ENCODE peak calls at places on chromosomes 13 and 19, in seven cellular contexts. I, X, D, Z, U, S and C are unnamed samples.

GRCh38 chr13:98889419-98890079 is 88.3 kb downstream of the DOCK9 start:
- DNase-seq in I (no peak), X (no peak), D (no peak), Z (no peak), U (no peak), S (no peak), C (no peak)

GRCh38 chr19:49448432-49448786 is 3.2 kb downstream of the PIH1D1 start:
- DNase-seq in I (no peak), X (no peak), D (no peak), Z (no peak), U (no peak), S (no peak), C (no peak)

GRCh38 chr19:33292595-33293254 is 9.6 kb downstream of the CEBPA start:
- DNase-seq in I (no peak), X (no peak), D (no peak), Z (no peak), U (peak; percentile 78), S (no peak), C (no peak)

GRCh38 chr19:19113040-19113541 is 25.2 kb downstream of the TMEM161A start:
- DNase-seq in I (no peak), X (no peak), D (peak; percentile 75), Z (no peak), U (no peak), S (no peak), C (no peak)

GRCh38 chr13:26460652-26461051 is 96.8 kb upstream of the WASF3 start:
- DNase-seq in I (no peak), X (peak; percentile 42), D (no peak), Z (no peak), U (no peak), S (peak; percentile 91), C (peak; percentile 50)

GRCh38 chr19:4983346-4984105 is 14.6 kb downstream of the KDM4B start:
- DNase-seq in I (no peak), X (no peak), D (no peak), Z (no peak), U (no peak), S (no peak), C (no peak)

GRCh38 chr13:41004875-41005693 is 14.0 kb downstream of the ELF1 start:
- DNase-seq in I (no peak), X (no peak), D (no peak), Z (peak; percentile 79), U (no peak), S (no peak), C (no peak)

GRCh38 chr19:12868540-12869112 is 12.6 kb downstream of the DNASE2 start:
- DNase-seq in I (no peak), X (no peak), D (no peak), Z (no peak), U (no peak), S (no peak), C (no peak)

GRCh38 chr13:28530729-28531194 is 35.8 kb upstream of the FLT1 start:
- DNase-seq in I (no peak), X (no peak), D (no peak), Z (no peak), U (no peak), S (no peak), C (no peak)

GRCh38 chr13:110836600-110836903 is 78.3 kb downstream of the ANKRD10 start:
- DNase-seq in I (no peak), X (no peak), D (no peak), Z (no peak), U (no peak), S (no peak), C (no peak)

GRCh38 chr19:14165986-14166385 is 29.6 kb upstream of the ASF1B start:
- DNase-seq in I (no peak), X (no peak), D (no peak), Z (no peak), U (no peak), S (no peak), C (no peak)

GRCh38 chr13:77139311-77139710 is 112.4 kb upstream of the FBXL3 start:
- DNase-seq in I (no peak), X (no peak), D (no peak), Z (no peak), U (no peak), S (no peak), C (no peak)

GRCh38 chr19:18422530-18423191 is 3.5 kb downstream of the SSBP4 start:
- DNase-seq in I (no peak), X (no peak), D (no peak), Z (no peak), U (no peak), S (no peak), C (no peak)

GRCh38 chr13:111187879-111188643 is 73.0 kb downstream of the ARHGEF7 start:
- DNase-seq in I (no peak), X (no peak), D (no peak), Z (no peak), U (no peak), S (no peak), C (no peak)

GRCh38 chr19:15399635-15400034 is 19.2 kb downstream of the AKAP8L start:
- DNase-seq in I (no peak), X (no peak), D (no peak), Z (no peak), U (no peak), S (peak; percentile 43), C (no peak)

GRCh38 chr19:55641376-55642152 is 762 bp downstream of the ZNF580 start:
- DNase-seq in I (no peak), X (no peak), D (no peak), Z (no peak), U (no peak), S (peak; percentile 75), C (no peak)

GRCh38 chr19:29841559-29842367 is 30.0 kb downstream of the CCNE1 start:
- DNase-seq in I (no peak), X (no peak), D (peak; percentile 91), Z (no peak), U (no peak), S (peak; percentile 34), C (no peak)

GRCh38 chr19:52522555-52522954 is 4.9 kb upstream of the ZNF808 start:
- DNase-seq in I (no peak), X (no peak), D (no peak), Z (no peak), U (no peak), S (no peak), C (no peak)

GRCh38 chr13:104571161-104571889 is 1505.1 kb upstream of the SLC10A2 start:
- DNase-seq in I (peak; percentile 46), X (peak; percentile 55), D (peak; percentile 16), Z (no peak), U (peak; percentile 69), S (peak; percentile 79), C (peak; percentile 85)

GRCh38 chr19:14632286-14632685 is 42.4 kb downstream of the ADGRE3 start:
- DNase-seq in I (no peak), X (no peak), D (peak; percentile 32), Z (peak; percentile 40), U (no peak), S (no peak), C (no peak)

GRCh38 chr13:66347718-66348117 is 882.4 kb downstream of the PCDH9 start:
- DNase-seq in I (no peak), X (no peak), D (no peak), Z (no peak), U (no peak), S (no peak), C (no peak)

GRCh38 chr13:46559272-46559805 is 6.4 kb downstream of the LRCH1 start:
- DNase-seq in I (no peak), X (no peak), D (no peak), Z (no peak), U (no peak), S (no peak), C (no peak)
- H3K27ac ChIP-seq in I (no peak overlapping the region), X (no peak overlapping the region), D (no peak overlapping the region), Z (no peak overlapping the region), U (no peak overlapping the region), S (no peak overlapping the region), C (no peak overlapping the region)

GRCh38 chr13:47216176-47216822 is 319.4 kb upstream of the HTR2A start:
- DNase-seq in I (no peak), X (no peak), D (no peak), Z (no peak), U (no peak), S (no peak), C (no peak)
- TF ChIP-seq EP300 in I (no peak), X (no peak), D (no peak), Z (no peak), U (no peak), S (no peak), C (no peak)

GRCh38 chr19:54574527-54575056 is 1.0 kb downstream of the LILRA2 start:
- DNase-seq in I (no peak), X (no peak), D (no peak), Z (no peak), U (no peak), S (no peak), C (no peak)

GRCh38 chr19:54574051-54574450 is 461 bp downstream of the LILRA2 start:
- DNase-seq in I (no peak), X (no peak), D (no peak), Z (no peak), U (no peak), S (no peak), C (no peak)

GRCh38 chr19:54577334-54577733 is 3.7 kb downstream of the LILRA2 start:
- DNase-seq in I (no peak), X (no peak), D (no peak), Z (no peak), U (no peak), S (no peak), C (no peak)

GRCh38 chr19:54573330-54573872 is at the start of gene LILRA2:
- DNase-seq in I (no peak), X (no peak), D (no peak), Z (no peak), U (no peak), S (no peak), C (no peak)

GRCh38 chr19:54576411-54576976 is 2.9 kb downstream of the LILRA2 start:
- DNase-seq in I (no peak), X (no peak), D (no peak), Z (no peak), U (no peak), S (no peak), C (no peak)
- H3K36me3 ChIP-seq in I (no peaks in the 10 kb centered on the region), X (no peaks in the 10 kb centered on the region), D (no peaks in the 10 kb centered on the region), Z (no peaks in the 10 kb centered on the region), U (no peaks in the 10 kb centered on the region), S (no peaks in the 10 kb centered on the region), C (no peaks in the 10 kb centered on the region)

GRCh38 chr13:45137501-45137880 is 17.2 kb downstream of the GTF2F2 start:
- DNase-seq in I (no peak), X (no peak), D (no peak), Z (no peak), U (no peak), S (no peak), C (no peak)
- H3K27ac ChIP-seq in I (no peak overlapping the region), X (no peak overlapping the region), D (no peak overlapping the region), Z (no peak overlapping the region), U (no peak overlapping the region), S (no peak overlapping the region), C (no peak overlapping the region)

GRCh38 chr13:75173457-75174356 is 308.3 kb downstream of the TBC1D4 start:
- DNase-seq in I (no peak), X (no peak), D (peak; percentile 35), Z (no peak), U (no peak), S (no peak), C (no peak)
- TF ChIP-seq EP300 in I (no peak), X (no peak), D (no peak), Z (no peak), U (no peak), S (no peak), C (no peak)